ENCODE peak calls at places on chromosomes 6 and 20, in ten cellular contexts. One of them, this sample, is unnamed.

GRCh38 chr20:32474009-32474716 is 111.0 kb downstream of the NOL4L start:
- DNase-seq in cardiac muscle cell: no peak
- DNase-seq in H9: no peak
- DNase-seq in thoracic aorta: no peak
- DNase-seq in suprapubic skin: no peak
- DNase-seq in A549: no peak
- DNase-seq in heart right ventricle: no peak
- DNase-seq in lower lobe of right lung: no peak
- DNase-seq in HCT116: no peak
- DNase-seq in uterus: peak; percentile 52
- DNase-seq in this sample: peak; percentile 57

GRCh38 chr6:122712864-122713612 is 66.5 kb upstream of the FABP7 start:
- DNase-seq in cardiac muscle cell: no peak
- DNase-seq in H9: no peak
- DNase-seq in thoracic aorta: no peak
- DNase-seq in suprapubic skin: no peak
- DNase-seq in A549: no peak
- DNase-seq in heart right ventricle: no peak
- DNase-seq in lower lobe of right lung: no peak
- DNase-seq in HCT116: no peak
- DNase-seq in uterus: no peak
- DNase-seq in this sample: no peak

GRCh38 chr6:123763904-123764303 is 39.8 kb upstream of the NKAIN2 start:
- DNase-seq in cardiac muscle cell: no peak
- DNase-seq in H9: no peak
- DNase-seq in thoracic aorta: no peak
- DNase-seq in suprapubic skin: no peak
- DNase-seq in A549: no peak
- DNase-seq in heart right ventricle: no peak
- DNase-seq in lower lobe of right lung: no peak
- DNase-seq in HCT116: no peak
- DNase-seq in uterus: no peak
- DNase-seq in this sample: no peak

GRCh38 chr20:63568986-63569949 is 4.8 kb downstream of the HELZ2 start:
- DNase-seq in cardiac muscle cell: no peak
- DNase-seq in H9: no peak
- DNase-seq in thoracic aorta: no peak
- DNase-seq in suprapubic skin: no peak
- DNase-seq in A549: no peak
- DNase-seq in heart right ventricle: no peak
- DNase-seq in lower lobe of right lung: no peak
- DNase-seq in HCT116: no peak
- DNase-seq in uterus: no peak
- DNase-seq in this sample: no peak

GRCh38 chr6:135901776-135902524 is 50.4 kb downstream of the PDE7B start:
- DNase-seq in cardiac muscle cell: no peak
- DNase-seq in H9: no peak
- DNase-seq in thoracic aorta: no peak
- DNase-seq in suprapubic skin: no peak
- DNase-seq in A549: no peak
- DNase-seq in heart right ventricle: peak; percentile 78
- DNase-seq in lower lobe of right lung: no peak
- DNase-seq in HCT116: no peak
- DNase-seq in uterus: peak; percentile 60
- DNase-seq in this sample: peak; percentile 34

GRCh38 chr6:13305791-13306190 is 22.5 kb downstream of the TBC1D7 start:
- DNase-seq in cardiac muscle cell: no peak
- DNase-seq in H9: no peak
- DNase-seq in thoracic aorta: no peak
- DNase-seq in suprapubic skin: no peak
- DNase-seq in A549: no peak
- DNase-seq in heart right ventricle: no peak
- DNase-seq in lower lobe of right lung: no peak
- DNase-seq in HCT116: no peak
- DNase-seq in uterus: no peak
- DNase-seq in this sample: no peak

GRCh38 chr6:44697333-44697732 is 309.8 kb downstream of the CDC5L start:
- DNase-seq in cardiac muscle cell: no peak
- DNase-seq in H9: peak; percentile 47
- DNase-seq in thoracic aorta: no peak
- DNase-seq in suprapubic skin: no peak
- DNase-seq in A549: no peak
- DNase-seq in heart right ventricle: peak; percentile 40
- DNase-seq in lower lobe of right lung: no peak
- DNase-seq in HCT116: no peak
- DNase-seq in uterus: no peak
- DNase-seq in this sample: no peak

GRCh38 chr20:32451682-32452461 is 93.7 kb downstream of the ASXL1 start:
- DNase-seq in cardiac muscle cell: no peak
- DNase-seq in H9: no peak
- DNase-seq in thoracic aorta: no peak
- DNase-seq in suprapubic skin: no peak
- DNase-seq in A549: no peak
- DNase-seq in heart right ventricle: no peak
- DNase-seq in lower lobe of right lung: peak; percentile 43
- DNase-seq in HCT116: no peak
- DNase-seq in uterus: no peak
- DNase-seq in this sample: no peak

GRCh38 chr6:82084324-82084920 is 163.1 kb downstream of the IBTK start:
- DNase-seq in cardiac muscle cell: no peak
- DNase-seq in H9: no peak
- DNase-seq in thoracic aorta: no peak
- DNase-seq in suprapubic skin: no peak
- DNase-seq in A549: no peak
- DNase-seq in heart right ventricle: no peak
- DNase-seq in lower lobe of right lung: no peak
- DNase-seq in HCT116: no peak
- DNase-seq in uterus: no peak
- DNase-seq in this sample: no peak

GRCh38 chr6:14704383-14705271 is 541.2 kb upstream of the JARID2 start:
- DNase-seq in cardiac muscle cell: no peak
- DNase-seq in H9: no peak
- DNase-seq in thoracic aorta: no peak
- DNase-seq in suprapubic skin: no peak
- DNase-seq in A549: no peak
- DNase-seq in heart right ventricle: no peak
- DNase-seq in lower lobe of right lung: no peak
- DNase-seq in HCT116: no peak
- DNase-seq in uterus: no peak
- DNase-seq in this sample: no peak

DNA sequence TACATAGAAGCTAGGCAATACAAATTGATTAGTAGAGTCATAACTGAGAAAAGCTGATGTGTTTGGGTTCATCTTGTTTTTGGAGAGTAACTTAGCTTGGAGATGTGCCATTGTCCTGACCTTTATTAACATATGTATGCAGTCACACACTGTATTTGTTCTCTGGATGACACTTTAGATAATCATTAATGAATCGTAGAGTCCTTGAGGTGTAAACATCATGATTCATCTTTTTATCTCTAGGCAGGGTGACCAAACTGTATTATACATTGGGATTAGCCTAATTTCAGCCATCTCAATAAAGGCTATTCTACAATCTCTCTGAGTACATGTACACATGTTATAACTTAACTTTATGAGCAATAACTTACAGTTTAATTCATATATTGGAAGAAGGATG is 3.6 kb upstream of the MTCL3 start:
- DNase-seq in cardiac muscle cell: no peak
- DNase-seq in H9: no peak
- DNase-seq in thoracic aorta: no peak
- DNase-seq in suprapubic skin: no peak
- DNase-seq in A549: peak; percentile 46
- DNase-seq in heart right ventricle: no peak
- DNase-seq in lower lobe of right lung: no peak
- DNase-seq in HCT116: no peak
- DNase-seq in uterus: no peak
- DNase-seq in this sample: no peak
- H3K27ac ChIP-seq in cardiac muscle cell: no peak overlapping the region
- H3K27ac ChIP-seq in H9: no peak overlapping the region
- H3K27ac ChIP-seq in thoracic aorta: no peak overlapping the region
- H3K27ac ChIP-seq in suprapubic skin: no peak overlapping the region
- H3K27ac ChIP-seq in A549: no peak overlapping the region
- H3K27ac ChIP-seq in heart right ventricle: no peak overlapping the region
- H3K27ac ChIP-seq in lower lobe of right lung: no peak overlapping the region
- H3K27ac ChIP-seq in HCT116: no peak overlapping the region
- H3K27ac ChIP-seq in uterus: no peak overlapping the region
- H3K27ac ChIP-seq in this sample: no peak overlapping the region

GRCh38 chr20:25549866-25550477 is 35.4 kb downstream of the NINL start:
- DNase-seq in cardiac muscle cell: no peak
- DNase-seq in H9: no peak
- DNase-seq in thoracic aorta: no peak
- DNase-seq in suprapubic skin: no peak
- DNase-seq in A549: no peak
- DNase-seq in heart right ventricle: no peak
- DNase-seq in lower lobe of right lung: no peak
- DNase-seq in HCT116: no peak
- DNase-seq in uterus: no peak
- DNase-seq in this sample: no peak

GRCh38 chr20:25549172-25549865 is 36.0 kb downstream of the NINL start:
- DNase-seq in cardiac muscle cell: no peak
- DNase-seq in H9: no peak
- DNase-seq in thoracic aorta: no peak
- DNase-seq in suprapubic skin: no peak
- DNase-seq in A549: no peak
- DNase-seq in heart right ventricle: no peak
- DNase-seq in lower lobe of right lung: no peak
- DNase-seq in HCT116: no peak
- DNase-seq in uterus: no peak
- DNase-seq in this sample: no peak

GRCh38 chr20:25547063-25547462 is 38.3 kb downstream of the NINL start:
- DNase-seq in cardiac muscle cell: no peak
- DNase-seq in H9: no peak
- DNase-seq in thoracic aorta: no peak
- DNase-seq in suprapubic skin: no peak
- DNase-seq in A549: no peak
- DNase-seq in heart right ventricle: no peak
- DNase-seq in lower lobe of right lung: no peak
- DNase-seq in HCT116: no peak
- DNase-seq in uterus: no peak
- DNase-seq in this sample: no peak

GRCh38 chr20:25547999-25548398 is 37.3 kb downstream of the NINL start:
- DNase-seq in cardiac muscle cell: no peak
- DNase-seq in H9: no peak
- DNase-seq in thoracic aorta: no peak
- DNase-seq in suprapubic skin: no peak
- DNase-seq in A549: no peak
- DNase-seq in heart right ventricle: no peak
- DNase-seq in lower lobe of right lung: no peak
- DNase-seq in HCT116: no peak
- DNase-seq in uterus: no peak
- DNase-seq in this sample: no peak

DNA sequence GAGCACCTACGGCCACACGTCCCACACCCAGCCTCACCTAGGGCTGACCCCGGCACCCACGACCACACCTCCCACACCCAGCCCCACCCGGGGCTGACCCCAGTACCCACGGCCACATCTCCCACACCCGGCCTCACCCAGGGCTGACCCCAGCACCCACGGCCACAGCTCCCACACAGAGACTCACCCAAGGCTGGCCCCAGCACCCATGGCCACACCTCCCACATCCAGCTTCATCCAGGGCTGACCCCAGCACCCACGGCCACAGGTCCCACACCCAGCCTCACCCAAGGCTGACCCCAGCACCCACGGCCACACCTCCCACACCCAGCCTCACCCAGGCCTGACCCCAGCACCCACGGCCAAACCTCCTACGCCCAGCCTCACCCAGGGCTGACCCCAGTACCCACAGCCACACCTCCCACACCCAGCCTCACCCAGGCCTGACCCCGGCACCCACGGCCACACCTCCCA is 36.7 kb downstream of the NINL start:
- DNase-seq in cardiac muscle cell: no peak
- DNase-seq in H9: no peak
- DNase-seq in thoracic aorta: no peak
- DNase-seq in suprapubic skin: no peak
- DNase-seq in A549: no peak
- DNase-seq in heart right ventricle: no peak
- DNase-seq in lower lobe of right lung: no peak
- DNase-seq in HCT116: no peak
- DNase-seq in uterus: no peak
- DNase-seq in this sample: no peak
- H3K4me1 ChIP-seq in cardiac muscle cell: peaks cover 69% of the 10 kb centered on the region
- H3K4me1 ChIP-seq in H9: peaks cover 17% of the 10 kb centered on the region
- H3K4me1 ChIP-seq in thoracic aorta: peaks cover 8% of the 10 kb centered on the region
- H3K4me1 ChIP-seq in suprapubic skin: peaks cover 10% of the 10 kb centered on the region
- H3K4me1 ChIP-seq in A549: peaks cover 84% of the 10 kb centered on the region
- H3K4me1 ChIP-seq in heart right ventricle: peaks cover 1% of the 10 kb centered on the region
- H3K4me1 ChIP-seq in lower lobe of right lung: peaks cover 34% of the 10 kb centered on the region
- H3K4me1 ChIP-seq in HCT116: peaks cover 24% of the 10 kb centered on the region
- H3K4me1 ChIP-seq in uterus: no peaks in the 10 kb centered on the region
- H3K4me1 ChIP-seq in this sample: peaks cover 28% of the 10 kb centered on the region

DNA sequence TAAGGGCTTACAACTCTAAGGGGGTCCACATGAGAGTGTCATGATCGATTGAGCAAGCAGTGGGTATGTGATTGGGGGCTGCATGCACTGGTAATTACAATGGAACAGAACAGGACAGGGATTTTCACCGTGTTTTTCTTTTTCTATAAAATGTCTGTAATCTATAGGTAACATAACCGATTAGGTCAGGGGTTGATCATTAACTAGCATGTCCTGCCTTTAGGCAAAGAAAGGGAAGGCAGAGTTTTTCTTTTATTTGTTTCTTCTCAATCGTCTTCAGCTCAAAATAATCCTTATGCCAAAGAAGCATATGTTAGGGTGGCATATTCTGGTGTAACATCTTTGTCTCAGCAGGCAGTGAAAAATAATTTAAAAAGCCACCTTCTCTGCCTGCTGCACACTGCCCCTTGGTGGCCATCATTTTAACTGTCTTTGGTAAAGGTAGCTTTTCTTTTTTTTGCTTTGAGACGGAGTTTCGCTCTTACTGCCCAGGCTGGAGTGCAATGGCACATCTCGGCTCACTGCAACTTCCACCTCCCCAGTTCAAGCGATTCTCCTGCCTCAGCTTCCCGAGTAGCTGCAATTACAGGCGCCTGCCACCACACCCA is 9.7 kb upstream of the CEP43 start:
- DNase-seq in cardiac muscle cell: peak; percentile 25
- DNase-seq in H9: no peak
- DNase-seq in thoracic aorta: no peak
- DNase-seq in suprapubic skin: no peak
- DNase-seq in A549: no peak
- DNase-seq in heart right ventricle: peak; percentile 35
- DNase-seq in lower lobe of right lung: no peak
- DNase-seq in HCT116: no peak
- DNase-seq in uterus: no peak
- DNase-seq in this sample: no peak
- TF ChIP-seq CTCF in cardiac muscle cell: peak; percentile 48
- TF ChIP-seq CTCF in H9: peak; percentile 52
- TF ChIP-seq CTCF in thoracic aorta: peak; percentile 33
- TF ChIP-seq CTCF in suprapubic skin: no peak
- TF ChIP-seq CTCF in A549: peak; percentile 49
- TF ChIP-seq CTCF in heart right ventricle: peak; percentile 28
- TF ChIP-seq CTCF in lower lobe of right lung: peak; percentile 47
- TF ChIP-seq CTCF in HCT116: peak; percentile 57
- TF ChIP-seq CTCF in uterus: no peak
- TF ChIP-seq CTCF in this sample: no peak

DNA sequence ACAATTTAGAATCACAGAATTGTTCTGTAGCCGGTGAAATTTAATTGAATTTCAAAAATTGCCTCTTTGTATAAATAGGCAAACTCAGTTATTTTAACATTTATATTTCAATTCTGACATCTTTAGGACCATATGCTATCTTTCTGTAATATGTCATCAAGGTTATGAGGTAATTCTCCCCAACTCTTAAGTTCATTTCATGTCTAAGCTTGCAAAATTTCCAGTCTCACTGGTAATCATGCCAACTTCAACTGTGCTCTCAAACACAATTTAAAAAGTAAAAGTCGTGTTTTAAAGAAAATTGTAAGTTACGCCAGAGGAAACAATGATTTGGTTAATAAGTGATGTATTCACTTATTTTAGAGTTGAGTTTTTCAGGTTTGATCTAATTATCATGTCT is 1.4 kb downstream of the NCOA7 start:
- DNase-seq in cardiac muscle cell: no peak
- DNase-seq in H9: no peak
- DNase-seq in thoracic aorta: no peak
- DNase-seq in suprapubic skin: no peak
- DNase-seq in A549: no peak
- DNase-seq in heart right ventricle: no peak
- DNase-seq in lower lobe of right lung: no peak
- DNase-seq in HCT116: no peak
- DNase-seq in uterus: no peak
- DNase-seq in this sample: no peak
- H3K27ac ChIP-seq in cardiac muscle cell: no peak overlapping the region
- H3K27ac ChIP-seq in H9: no peak overlapping the region
- H3K27ac ChIP-seq in thoracic aorta: peak overlapping the region; percentile 95
- H3K27ac ChIP-seq in suprapubic skin: peak overlapping the region; percentile 99
- H3K27ac ChIP-seq in A549: no peak overlapping the region
- H3K27ac ChIP-seq in heart right ventricle: peak overlapping the region; percentile 98
- H3K27ac ChIP-seq in lower lobe of right lung: no peak overlapping the region
- H3K27ac ChIP-seq in HCT116: no peak overlapping the region
- H3K27ac ChIP-seq in uterus: peak overlapping the region; percentile 29
- H3K27ac ChIP-seq in this sample: peak overlapping the region; percentile 90

This sample was measured in thyroid gland.